ENCODE peak calls at places on chromosomes 2 and 18, in eight cellular contexts. F is OCI-LY7, K is spleen, W is heart right ventricle, P is aorta, U is mucosa of descending colon, E is A549, D is left ventricle myocardium inferior. V is an unnamed sample.

GRCh38 chr18:12531747-12532146 is 124.0 kb downstream of the PRELID3A start:
- DNase-seq in F (no peak), E (no peak), P (no peak), D (no peak), U (no peak), W (no peak), K (no peak), V (no peak)

GRCh38 chr18:621181-621580 is 24.4 kb downstream of the CLUL1 start:
- DNase-seq in E (no peak), W (no peak), U (no peak), P (no peak), D (no peak), K (no peak), F (no peak), V (no peak)

GRCh38 chr18:4352746-4353522 is 102.2 kb downstream of the DLGAP1 start:
- DNase-seq in E (no peak), D (no peak), K (no peak), U (no peak), W (no peak), F (no peak), P (no peak), V (no peak)

GRCh38 chr18:58896734-58897508 is 32.2 kb downstream of the ZNF532 start:
- DNase-seq in P (no peak), K (no peak), E (no peak), F (peak), U (no peak), D (no peak), W (no peak), V (no peak)

GRCh38 chr2:86079981-86080911 is 25.4 kb downstream of the POLR1A start:
- DNase-seq in P (peak), K (peak), E (peak), D (peak), W (peak), F (peak), U (peak), V (peak)

GRCh38 chr2:56318147-56318546 is 134.4 kb downstream of the CCDC85A start:
- DNase-seq in P (no peak), U (no peak), E (no peak), K (no peak), F (no peak), W (no peak), D (no peak), V (no peak)

GRCh38 chr2:172288603-172289002 is 138.8 kb upstream of the ITGA6 start:
- DNase-seq in D (no peak), U (no peak), K (no peak), P (no peak), W (no peak), E (no peak), F (no peak), V (peak)

GRCh38 chr2:202541137-202541536 is 93.6 kb upstream of the FAM117B start:
- DNase-seq in E (no peak), D (no peak), P (no peak), U (no peak), K (no peak), W (peak), F (no peak), V (peak)

GRCh38 chr2:100610381-100610831 is 47.6 kb downstream of the PDCL3 start:
- DNase-seq in P (peak), U (peak), W (peak), F (peak), E (peak), K (peak), D (peak), V (peak)

GRCh38 chr2:166240387-166241313 is 112.8 kb upstream of the SCN1A start:
- DNase-seq in F (no peak), W (no peak), D (no peak), P (no peak), U (no peak), E (no peak), K (no peak), V (no peak)

GRCh38 chr18:27581261-27581904 is 396.3 kb upstream of the CHST9 start:
- DNase-seq in U (no peak), D (no peak), W (no peak), E (no peak), F (no peak), K (no peak), P (no peak), V (no peak)

GRCh38 chr18:77077401-77077800 is 55.2 kb downstream of the MBP start:
- DNase-seq in P (no peak), E (no peak), F (no peak), W (no peak), D (no peak), U (no peak), K (peak), V (no peak)

GRCh38 chr2:1911811-1912210 is 167.5 kb upstream of the PXDN start:
- DNase-seq in F (no peak), P (no peak), D (no peak), E (no peak), K (no peak), U (no peak), W (no peak), V (no peak)

GRCh38 chr2:71898375-71898774 is 249.3 kb downstream of the CYP26B1 start:
- DNase-seq in W (no peak), U (no peak), F (no peak), E (no peak), K (peak), P (no peak), D (no peak), V (no peak)

GRCh38 chr18:35331367-35332087 is 12.7 kb downstream of the ZNF24 start:
- DNase-seq in F (no peak), P (no peak), K (no peak), D (no peak), E (no peak), W (no peak), U (no peak), V (no peak)

GRCh38 chr2:18169121-18169786 is 290.8 kb downstream of the KCNS3 start:
- DNase-seq in D (no peak), K (no peak), U (no peak), F (no peak), W (no peak), E (no peak), P (no peak), V (no peak)

GRCh38 chr2:143686585-143687164 is 557.5 kb downstream of the ARHGAP15 start:
- DNase-seq in K (no peak), W (no peak), P (no peak), E (peak), D (no peak), F (peak), U (no peak), V (no peak)

GRCh38 chr18:8777846-8778245 is 72.5 kb downstream of the MTCL1 start:
- DNase-seq in E (no peak), P (no peak), W (no peak), D (no peak), K (no peak), F (no peak), U (no peak), V (no peak)

GRCh38 chr2:149145314-149146295 is 107.1 kb downstream of the LYPD6B start:
- DNase-seq in K (no peak), W (no peak), F (peak), U (no peak), E (no peak), P (no peak), D (no peak), V (no peak)

GRCh38 chr2:233118601-233119000 is 58.5 kb downstream of the INPP5D start:
- DNase-seq in W (no peak), P (no peak), F (no peak), D (no peak), U (no peak), K (peak), E (no peak), V (no peak)

GRCh38 chr2:74553892-74554820 is at the start of the genes DOK1 and LOXL3:
- DNase-seq in P (peak), D (peak), F (peak), W (peak), U (peak), K (peak), E (peak), V (peak)

DNA sequence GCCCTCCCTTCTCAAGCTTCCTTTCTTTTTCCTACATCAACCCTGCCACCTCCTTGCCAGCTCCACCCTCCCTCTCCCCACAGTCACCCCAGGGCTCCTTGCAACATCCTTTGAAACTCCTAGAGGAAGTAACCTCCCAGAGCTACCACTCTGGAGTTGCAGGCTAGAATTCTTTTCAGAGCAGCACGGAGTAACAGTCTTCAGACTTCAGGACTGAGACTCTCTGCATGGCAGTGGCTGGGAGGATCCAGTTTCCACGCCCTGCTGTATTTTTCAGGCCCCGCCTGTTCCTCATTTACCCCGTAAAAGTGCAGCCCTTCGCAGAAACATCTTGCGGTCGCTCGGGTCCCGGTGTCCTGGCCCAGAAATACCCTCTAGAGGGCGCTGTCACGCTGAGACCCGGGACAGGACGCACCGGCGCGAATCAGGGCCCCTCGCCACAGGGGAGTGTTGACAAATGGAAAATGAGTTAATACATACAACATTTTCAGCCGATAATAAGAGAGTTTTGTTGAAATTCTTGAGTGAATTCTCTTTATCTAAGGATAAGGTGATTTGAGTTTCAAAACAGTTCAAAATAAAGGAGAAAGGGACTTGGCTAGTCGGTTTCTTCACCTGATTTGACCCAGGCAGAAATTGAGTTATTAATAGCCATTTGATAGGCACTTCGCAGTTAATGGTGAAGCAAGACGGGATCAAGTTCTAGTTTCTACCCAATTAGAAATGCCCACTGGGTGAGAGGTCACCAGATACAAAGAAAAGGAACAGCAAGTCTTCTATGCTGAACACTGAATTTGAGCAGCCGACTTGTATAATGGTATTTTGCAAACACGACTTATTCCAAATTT is 18.5 kb upstream of the NTSR2 start:
- DNase-seq in K (peak), W (peak), P (peak), D (peak), E (peak), U (peak), F (peak), V (peak)
- H3K4me3 ChIP-seq in K (no peak), W (peak), P (no peak), D (peak), E (peak), U (no peak), F (no peak), V (peak)

DNA sequence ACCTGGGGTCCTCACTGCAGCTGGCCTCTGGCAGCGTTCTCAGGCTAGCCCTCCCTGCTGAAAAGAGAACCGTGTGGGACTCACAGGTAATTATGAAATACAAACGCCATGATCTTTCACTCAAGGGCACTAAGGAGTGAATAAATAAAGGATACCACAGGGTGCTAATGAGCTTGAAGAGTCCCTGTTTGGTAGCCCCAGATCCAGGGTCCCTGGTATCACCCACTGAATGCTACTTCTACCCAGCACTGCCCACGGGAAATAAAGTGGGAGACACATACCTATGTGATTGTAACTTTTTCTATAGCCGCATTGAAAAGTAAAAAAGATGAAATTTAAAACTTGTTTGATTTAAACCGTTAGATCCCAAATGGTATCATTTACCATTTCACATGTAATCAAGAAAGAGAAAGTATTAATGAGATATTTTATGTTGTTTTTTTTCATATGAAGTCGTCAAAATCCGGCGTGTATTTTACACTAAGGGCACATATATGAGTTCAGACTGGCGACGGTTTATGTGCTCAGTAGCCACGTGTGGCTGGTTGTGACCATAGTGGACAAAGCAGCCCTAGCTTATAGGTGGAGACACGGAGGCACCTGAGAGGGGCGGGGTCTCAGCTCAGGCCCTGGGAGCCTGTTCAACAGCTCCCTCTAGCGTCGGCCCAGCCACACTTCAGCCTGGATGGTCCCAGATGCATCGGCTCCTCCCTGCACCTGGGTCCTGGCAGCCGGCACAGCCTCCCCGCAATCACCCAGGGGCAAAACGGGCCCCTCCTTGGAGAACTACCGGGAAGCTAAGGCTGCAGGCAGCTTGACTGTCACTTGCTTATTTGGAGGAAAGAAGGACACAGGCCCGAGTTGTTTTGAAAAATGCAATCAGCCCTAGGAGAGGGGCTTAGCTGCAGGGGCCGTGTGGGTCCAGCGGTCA is 39.2 kb downstream of the ODC1 start:
- DNase-seq in F (peak), D (peak), P (peak), W (peak), K (peak), U (peak), E (peak), V (peak)
- H3K4me3 ChIP-seq in F (peak), D (no peak), P (no peak), W (no peak), K (no peak), U (no peak), E (peak), V (peak)

GRCh38 chr2:234322766-234323465 is 174.0 kb downstream of the ARL4C start:
- DNase-seq in F (no peak), W (no peak), K (no peak), U (no peak), D (no peak), E (no peak), P (no peak), V (no peak)
- H3K4me3 ChIP-seq in F (no peak), W (no peak), K (no peak), U (no peak), D (no peak), E (no peak), P (no peak), V (no peak)

GRCh38 chr2:191349990-191350389 is 104.8 kb downstream of the MYO1B start:
- DNase-seq in P (no peak), U (no peak), F (no peak), W (no peak), D (no peak), E (no peak), K (no peak), V (no peak)

GRCh38 chr2:191352536-191352935 is 107.3 kb downstream of the MYO1B start:
- DNase-seq in W (no peak), P (no peak), E (no peak), U (no peak), K (no peak), D (no peak), F (no peak), V (no peak)

GRCh38 chr2:191351921-191352320 is 106.7 kb downstream of the MYO1B start:
- DNase-seq in F (no peak), K (no peak), E (no peak), U (no peak), D (no peak), W (no peak), P (no peak), V (no peak)

GRCh38 chr2:191350826-191351225 is 105.6 kb downstream of the MYO1B start:
- DNase-seq in D (no peak), K (no peak), U (no peak), P (no peak), F (no peak), W (no peak), E (no peak), V (no peak)

DNA sequence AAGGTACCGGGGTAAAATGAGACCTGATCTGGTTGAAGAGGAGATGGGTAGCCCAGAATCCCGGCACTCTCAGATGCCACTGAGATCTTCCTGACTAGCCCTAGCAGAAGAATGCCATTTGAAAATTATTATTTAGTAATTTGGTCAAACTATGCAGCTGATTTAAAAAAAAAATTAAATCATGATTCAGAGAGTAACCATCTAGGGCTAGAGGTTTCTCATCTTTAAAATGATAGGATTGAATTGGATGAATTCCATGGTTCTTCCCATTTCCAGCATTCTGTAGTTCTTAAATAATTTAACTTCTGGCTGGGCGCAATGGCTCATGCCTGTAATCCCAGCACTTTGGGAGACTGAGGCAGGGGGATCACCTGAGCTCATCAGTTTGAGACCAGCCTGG is 106.1 kb downstream of the MYO1B start:
- DNase-seq in K (no peak), U (no peak), F (no peak), E (no peak), P (no peak), W (no peak), D (no peak), V (no peak)
- H3K4me3 ChIP-seq in K (no peak), U (no peak), F (no peak), E (no peak), P (no peak), W (no peak), D (no peak), V (no peak)

V was measured in stomach.